ENCODE peak calls at places on chromosomes 11 and 22, in ten cellular contexts. I, Q, M, S, O, L, N, U, V and G are unnamed samples.
A peak's percentile ranks its signal among the peaks of the same experiment; 100 is the strongest.

GRCh38 chr22:22342697-22343602 is 98.4 kb downstream of the VPREB1 start:
- DNase-seq in O (peak; percentile 86), S (peak; percentile 82), V (peak; percentile 18), U (peak; percentile 86), I (no peak), N (peak; percentile 25), Q (peak; percentile 45), M (no peak), L (peak; percentile 93), G (peak; percentile 66)

GRCh38 chr11:33323421-33323820 is 66.2 kb downstream of the HIPK3 start:
- DNase-seq in L (no peak), N (no peak), V (no peak), M (no peak), I (no peak), U (no peak), Q (no peak), O (no peak), S (no peak), G (no peak)

GRCh38 chr22:43230983-43231723 is 44.2 kb upstream of the TTLL12 start:
- DNase-seq in V (peak; percentile 43), L (peak; percentile 89), I (no peak), Q (peak; percentile 28), O (no peak), M (no peak), N (peak; percentile 48), S (peak; percentile 72), U (peak; percentile 54), G (peak; percentile 9)

GRCh38 chr11:44030276-44030932 is 17.4 kb upstream of the ACCSL start:
- DNase-seq in S (no peak), M (peak; percentile 82), O (no peak), Q (no peak), I (no peak), U (no peak), L (peak; percentile 78), N (peak; percentile 93), V (no peak), G (no peak)

GRCh38 chr11:62574363-62575057 is 819 bp upstream of the EEF1G start:
- DNase-seq in O (peak; percentile 84), U (peak; percentile 41), Q (no peak), S (peak; percentile 35), N (peak; percentile 43), V (no peak), M (no peak), L (peak; percentile 31), I (no peak), G (no peak)

GRCh38 chr11:9745411-9746211 is 81.7 kb downstream of the SWAP70 start:
- DNase-seq in O (no peak), V (no peak), U (no peak), I (no peak), L (no peak), S (peak; percentile 63), N (no peak), M (no peak), Q (peak; percentile 65), G (no peak)

GRCh38 chr22:35116817-35117216 is 50.9 kb downstream of the ISX start:
- DNase-seq in U (peak; percentile 60), L (no peak), M (no peak), V (no peak), N (no peak), S (no peak), O (no peak), Q (no peak), I (no peak), G (no peak)

GRCh38 chr11:67315325-67315909 is 12.1 kb downstream of the SSH3 start:
- DNase-seq in M (no peak), U (no peak), S (no peak), V (no peak), L (no peak), O (no peak), N (no peak), I (no peak), Q (no peak), G (no peak)

GRCh38 chr11:76166314-76166713 is 40.0 kb downstream of the WNT11 start:
- DNase-seq in M (no peak), L (no peak), U (no peak), Q (no peak), O (no peak), V (no peak), N (no peak), S (peak; percentile 88), I (no peak), G (no peak)

GRCh38 chr11:67040147-67040546 is 16.5 kb upstream of the RHOD start:
- DNase-seq in M (no peak), S (no peak), N (no peak), L (no peak), O (no peak), Q (no peak), I (no peak), U (no peak), V (no peak), G (no peak)

GRCh38 chr22:37333724-37334460 is 51.6 kb downstream of the CYTH4 start:
- DNase-seq in Q (no peak), U (no peak), M (no peak), L (no peak), S (no peak), V (no peak), I (no peak), N (no peak), O (no peak), G (no peak)

GRCh38 chr11:113567867-113568266 is 92.7 kb upstream of the DRD2 start:
- DNase-seq in N (no peak), S (no peak), M (no peak), L (no peak), O (no peak), V (no peak), I (no peak), U (no peak), Q (no peak), G (no peak)

GRCh38 chr22:22070371-22070824 is 87.8 kb upstream of the TOP3B start:
- DNase-seq in S (no peak), L (no peak), U (no peak), O (no peak), V (no peak), N (no peak), M (no peak), I (peak; percentile 81), Q (no peak), G (peak; percentile 53)

GRCh38 chr11:59097113-59097708 is 9.8 kb upstream of the FAM111B start:
- DNase-seq in U (peak; percentile 75), O (no peak), S (peak; percentile 81), N (peak; percentile 69), L (peak; percentile 56), M (peak; percentile 61), I (no peak), V (peak; percentile 77), Q (peak; percentile 29), G (no peak)

GRCh38 chr11:59106363-59107336 is at the start of gene FAM111B:
- DNase-seq in M (peak; percentile 77), Q (peak; percentile 88), N (peak; percentile 91), S (peak; percentile 95), L (peak; percentile 91), O (peak; percentile 88), I (peak; percentile 91), U (peak; percentile 90), V (peak; percentile 67), G (peak; percentile 53)

DNA sequence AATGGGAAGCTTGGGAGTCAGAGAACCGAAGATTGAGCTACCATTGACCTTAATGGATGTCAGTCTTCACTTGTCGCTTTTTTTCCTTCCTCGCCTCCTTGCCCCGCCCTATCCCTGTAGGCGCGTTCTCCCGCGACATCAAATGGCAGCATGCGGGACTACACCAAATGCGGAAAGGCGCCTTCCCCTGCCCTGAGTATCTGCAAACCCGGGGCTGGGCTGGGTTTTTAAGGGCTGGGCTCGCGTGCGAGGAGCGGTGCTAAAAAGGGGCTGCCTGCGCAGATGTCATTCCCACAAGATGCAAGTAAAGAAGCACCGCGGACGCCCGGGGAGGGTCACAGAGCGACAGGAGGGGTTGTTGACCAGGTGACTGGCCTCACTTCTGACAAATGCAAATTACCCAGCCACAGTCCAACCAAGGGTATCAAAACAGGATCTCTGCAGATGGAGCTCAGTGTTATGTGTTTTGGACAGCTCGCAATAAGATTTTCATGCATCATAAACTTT is 4.7 kb upstream of the FAM111B start:
- DNase-seq in N (peak; percentile 46), U (peak; percentile 66), V (peak; percentile 22), Q (peak; percentile 88), S (peak; percentile 96), O (peak; percentile 71), L (peak; percentile 87), M (peak; percentile 36), I (no peak), G (no peak)
- TF ChIP-seq CTCF in N (peak; percentile 45), U (peak; percentile 26), V (peak; percentile 21), Q (peak; percentile 64), S (peak; percentile 53), O (no peak), L (peak; percentile 53), M (peak; percentile 15), I (peak; percentile 27), G (peak; percentile 65)

DNA sequence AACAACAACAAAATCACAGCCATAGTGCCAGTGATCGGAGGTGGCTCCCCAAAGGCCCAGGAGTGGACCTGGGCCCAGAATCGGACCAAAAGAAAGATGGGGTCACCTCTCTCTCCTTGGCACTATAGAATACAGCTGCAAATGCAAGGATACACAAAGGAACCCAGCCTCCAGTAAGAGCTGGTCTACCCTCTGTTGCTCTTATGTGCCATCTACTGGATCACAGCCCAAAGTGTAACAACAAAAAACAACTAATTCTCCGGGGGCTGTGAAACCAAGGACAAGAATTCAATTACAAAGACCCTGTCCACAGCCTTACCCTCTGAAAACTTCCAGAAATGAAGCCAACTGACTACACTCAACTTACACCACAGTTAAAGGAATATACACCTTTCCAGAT is 21.6 kb downstream of the OR8G5 start:
- DNase-seq in S (no peak), O (no peak), L (peak; percentile 54), N (no peak), V (no peak), U (no peak), Q (no peak), I (no peak), M (no peak), G (no peak)
- TF ChIP-seq CTCF in S (peak; percentile 3), O (no peak), L (peak; percentile 55), N (no peak), V (no peak), U (peak; percentile 16), Q (peak; percentile 18), I (peak; percentile 8), M (no peak), G (peak; percentile 40)

GRCh38 chr11:106415510-106415909 is 338.0 kb downstream of the AASDHPPT start:
- DNase-seq in Q (no peak), N (no peak), O (no peak), I (no peak), U (no peak), M (no peak), V (no peak), S (no peak), L (no peak), G (no peak)
- TF ChIP-seq CTCF in Q (no peak), N (no peak), O (no peak), I (no peak), U (no peak), M (no peak), V (no peak), S (no peak), L (peak; percentile 23), G (peak; percentile 18)

DNA sequence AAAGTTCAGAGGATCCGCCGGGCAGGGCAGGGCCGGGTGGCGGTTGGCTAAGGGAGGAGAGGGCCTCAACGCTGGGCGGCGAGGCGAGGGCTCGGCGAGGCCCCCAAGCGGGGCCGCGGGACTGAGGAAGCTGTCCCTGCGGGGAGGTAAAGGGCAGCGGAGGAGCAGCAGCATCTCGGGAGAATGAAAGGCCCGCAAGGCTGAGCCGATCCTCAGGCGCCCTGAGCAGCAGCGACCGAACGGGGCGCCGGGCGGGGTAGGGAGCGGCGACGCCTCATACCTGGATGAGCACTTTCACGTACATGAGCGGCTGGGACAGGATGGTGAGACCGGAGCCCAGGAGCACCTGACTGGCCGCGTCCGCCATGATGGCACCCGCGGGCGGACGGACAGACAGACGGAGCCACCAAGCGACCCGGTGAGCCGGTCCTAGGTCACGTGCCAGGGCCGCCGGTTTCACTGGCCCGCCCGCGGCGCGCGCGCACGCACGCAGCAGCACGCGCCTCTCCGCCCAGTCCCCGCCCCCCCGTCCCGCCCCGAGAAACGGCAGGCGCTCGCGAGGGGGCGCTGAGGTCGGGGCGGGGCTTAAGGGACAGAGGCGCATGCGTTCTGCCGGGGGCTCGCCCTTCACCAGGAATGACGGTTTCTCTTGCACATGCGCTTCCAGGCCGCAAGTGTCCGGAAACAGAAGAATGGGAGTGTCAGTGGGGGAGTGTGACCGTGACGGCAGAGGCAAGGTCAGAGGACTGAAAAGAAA is at the start of gene MTCH2:
- DNase-seq in Q (peak; percentile 98), I (peak; percentile 93), O (peak; percentile 98), S (peak; percentile 99), U (peak; percentile 97), L (peak; percentile 96), M (peak; percentile 94), V (peak; percentile 88), N (peak; percentile 99), G (peak; percentile 82)
- TF ChIP-seq CTCF in Q (peak; percentile 25), I (peak; percentile 49), O (peak; percentile 21), S (peak; percentile 23), U (peak; percentile 24), L (peak; percentile 43), M (peak; percentile 37), V (peak; percentile 64), N (peak; percentile 16), G (peak; percentile 28)